ENCODE peak calls at places on chromosomes 11 and 22, in five cellular contexts. One of them, this sample, is unnamed.

GRCh38 chr11:13338437-13339069 is 61.0 kb downstream of the BMAL1 start:
- DNase-seq in activated naive CD4-positive, alpha-beta T cell treated with anti-CD3 and anti-CD28 coated beads, Interleukin-2, amount 50 U/mL, for 72 hours: no peak
- DNase-seq in CD4-positive, alpha-beta T cell: no peak
- DNase-seq in right atrium auricular region: no peak
- DNase-seq in COLO829: peak; percentile 34
- DNase-seq in this sample: no peak

GRCh38 chr11:126920833-126921232 is 79.7 kb downstream of the KIRREL3 start:
- DNase-seq in COLO829: no peak
- DNase-seq in right atrium auricular region: no peak
- DNase-seq in activated naive CD4-positive, alpha-beta T cell treated with anti-CD3 and anti-CD28 coated beads, Interleukin-2, amount 50 U/mL, for 72 hours: no peak
- DNase-seq in CD4-positive, alpha-beta T cell: no peak
- DNase-seq in this sample: no peak

GRCh38 chr11:69905611-69906452 is 86.6 kb upstream of the FGF3 start:
- DNase-seq in right atrium auricular region: no peak
- DNase-seq in COLO829: no peak
- DNase-seq in CD4-positive, alpha-beta T cell: no peak
- DNase-seq in activated naive CD4-positive, alpha-beta T cell treated with anti-CD3 and anti-CD28 coated beads, Interleukin-2, amount 50 U/mL, for 72 hours: no peak
- DNase-seq in this sample: no peak

GRCh38 chr22:19287889-19288288 is 3.6 kb downstream of the CLTCL1 start:
- DNase-seq in CD4-positive, alpha-beta T cell: no peak
- DNase-seq in right atrium auricular region: no peak
- DNase-seq in activated naive CD4-positive, alpha-beta T cell treated with anti-CD3 and anti-CD28 coated beads, Interleukin-2, amount 50 U/mL, for 72 hours: no peak
- DNase-seq in COLO829: no peak
- DNase-seq in this sample: no peak

GRCh38 chr11:77189588-77190210 is 61.7 kb downstream of the MYO7A start:
- DNase-seq in activated naive CD4-positive, alpha-beta T cell treated with anti-CD3 and anti-CD28 coated beads, Interleukin-2, amount 50 U/mL, for 72 hours: no peak
- DNase-seq in CD4-positive, alpha-beta T cell: no peak
- DNase-seq in COLO829: no peak
- DNase-seq in right atrium auricular region: no peak
- DNase-seq in this sample: no peak

GRCh38 chr22:47030143-47030641 is 267.7 kb downstream of the TBC1D22A start:
- DNase-seq in COLO829: no peak
- DNase-seq in CD4-positive, alpha-beta T cell: no peak
- DNase-seq in activated naive CD4-positive, alpha-beta T cell treated with anti-CD3 and anti-CD28 coated beads, Interleukin-2, amount 50 U/mL, for 72 hours: no peak
- DNase-seq in right atrium auricular region: no peak
- DNase-seq in this sample: no peak

GRCh38 chr11:6052374-6052773 is 21.8 kb upstream of the OR56A1 start:
- DNase-seq in COLO829: no peak
- DNase-seq in right atrium auricular region: no peak
- DNase-seq in CD4-positive, alpha-beta T cell: no peak
- DNase-seq in activated naive CD4-positive, alpha-beta T cell treated with anti-CD3 and anti-CD28 coated beads, Interleukin-2, amount 50 U/mL, for 72 hours: no peak
- DNase-seq in this sample: no peak

GRCh38 chr11:64767344-64768299 is 7.8 kb upstream of the PYGM start:
- DNase-seq in right atrium auricular region: peak; percentile 82
- DNase-seq in CD4-positive, alpha-beta T cell: peak; percentile 74
- DNase-seq in activated naive CD4-positive, alpha-beta T cell treated with anti-CD3 and anti-CD28 coated beads, Interleukin-2, amount 50 U/mL, for 72 hours: peak; percentile 58
- DNase-seq in COLO829: peak; percentile 28
- DNase-seq in this sample: peak; percentile 67

GRCh38 chr22:40603088-40603605 is 33.4 kb downstream of the MRTFA start:
- DNase-seq in COLO829: peak; percentile 57
- DNase-seq in right atrium auricular region: no peak
- DNase-seq in CD4-positive, alpha-beta T cell: no peak
- DNase-seq in activated naive CD4-positive, alpha-beta T cell treated with anti-CD3 and anti-CD28 coated beads, Interleukin-2, amount 50 U/mL, for 72 hours: no peak
- DNase-seq in this sample: no peak

GRCh38 chr11:65814131-65814959 is 19.4 kb upstream of the SNX32 start:
- DNase-seq in activated naive CD4-positive, alpha-beta T cell treated with anti-CD3 and anti-CD28 coated beads, Interleukin-2, amount 50 U/mL, for 72 hours: no peak
- DNase-seq in COLO829: peak; percentile 84
- DNase-seq in CD4-positive, alpha-beta T cell: no peak
- DNase-seq in right atrium auricular region: peak; percentile 75
- DNase-seq in this sample: no peak

GRCh38 chr11:89436071-89436470 is 55.1 kb downstream of the NOX4 start:
- DNase-seq in CD4-positive, alpha-beta T cell: no peak
- DNase-seq in right atrium auricular region: no peak
- DNase-seq in activated naive CD4-positive, alpha-beta T cell treated with anti-CD3 and anti-CD28 coated beads, Interleukin-2, amount 50 U/mL, for 72 hours: no peak
- DNase-seq in COLO829: no peak
- DNase-seq in this sample: no peak

GRCh38 chr22:36056980-36057379 is 28.4 kb upstream of the RBFOX2 start:
- DNase-seq in activated naive CD4-positive, alpha-beta T cell treated with anti-CD3 and anti-CD28 coated beads, Interleukin-2, amount 50 U/mL, for 72 hours: no peak
- DNase-seq in right atrium auricular region: no peak
- DNase-seq in CD4-positive, alpha-beta T cell: no peak
- DNase-seq in COLO829: no peak
- DNase-seq in this sample: no peak

GRCh38 chr11:8698379-8698851 is 15.8 kb downstream of the RPL27A start:
- DNase-seq in right atrium auricular region: no peak
- DNase-seq in COLO829: no peak
- DNase-seq in CD4-positive, alpha-beta T cell: no peak
- DNase-seq in activated naive CD4-positive, alpha-beta T cell treated with anti-CD3 and anti-CD28 coated beads, Interleukin-2, amount 50 U/mL, for 72 hours: no peak
- DNase-seq in this sample: no peak

GRCh38 chr22:50136431-50137047 is 34.0 kb upstream of the PANX2 start:
- DNase-seq in CD4-positive, alpha-beta T cell: no peak
- DNase-seq in right atrium auricular region: no peak
- DNase-seq in COLO829: peak; percentile 27
- DNase-seq in activated naive CD4-positive, alpha-beta T cell treated with anti-CD3 and anti-CD28 coated beads, Interleukin-2, amount 50 U/mL, for 72 hours: no peak
- DNase-seq in this sample: no peak

GRCh38 chr11:118338637-118339061 is 3.9 kb downstream of the CD3D start:
- DNase-seq in COLO829: no peak
- DNase-seq in CD4-positive, alpha-beta T cell: peak; percentile 61
- DNase-seq in activated naive CD4-positive, alpha-beta T cell treated with anti-CD3 and anti-CD28 coated beads, Interleukin-2, amount 50 U/mL, for 72 hours: peak; percentile 92
- DNase-seq in right atrium auricular region: no peak
- DNase-seq in this sample: peak; percentile 82

GRCh38 chr11:117822031-117822521 is 2.5 kb downstream of the FXYD2 start:
- DNase-seq in activated naive CD4-positive, alpha-beta T cell treated with anti-CD3 and anti-CD28 coated beads, Interleukin-2, amount 50 U/mL, for 72 hours: no peak
- DNase-seq in CD4-positive, alpha-beta T cell: peak; percentile 39
- DNase-seq in COLO829: no peak
- DNase-seq in right atrium auricular region: no peak
- DNase-seq in this sample: no peak

GRCh38 chr11:46122955-46123354 is 1.7 kb upstream of the PHF21A start:
- DNase-seq in COLO829: no peak
- DNase-seq in activated naive CD4-positive, alpha-beta T cell treated with anti-CD3 and anti-CD28 coated beads, Interleukin-2, amount 50 U/mL, for 72 hours: no peak
- DNase-seq in CD4-positive, alpha-beta T cell: no peak
- DNase-seq in right atrium auricular region: no peak
- DNase-seq in this sample: no peak

GRCh38 chr22:16975155-16975885 is 32.7 kb downstream of the GAB4 start:
- DNase-seq in COLO829: no peak
- DNase-seq in activated naive CD4-positive, alpha-beta T cell treated with anti-CD3 and anti-CD28 coated beads, Interleukin-2, amount 50 U/mL, for 72 hours: no peak
- DNase-seq in right atrium auricular region: no peak
- DNase-seq in CD4-positive, alpha-beta T cell: no peak
- DNase-seq in this sample: no peak

GRCh38 chr11:18383388-18384156 is 10.8 kb upstream of the LDHA start:
- DNase-seq in COLO829: peak; percentile 61
- DNase-seq in right atrium auricular region: peak; percentile 95
- DNase-seq in CD4-positive, alpha-beta T cell: peak; percentile 31
- DNase-seq in activated naive CD4-positive, alpha-beta T cell treated with anti-CD3 and anti-CD28 coated beads, Interleukin-2, amount 50 U/mL, for 72 hours: peak; percentile 92
- DNase-seq in this sample: peak; percentile 68

GRCh38 chr22:42651134-42651533 is 1.9 kb upstream of the CYB5R3 start:
- DNase-seq in right atrium auricular region: no peak
- DNase-seq in COLO829: no peak
- DNase-seq in CD4-positive, alpha-beta T cell: no peak
- DNase-seq in activated naive CD4-positive, alpha-beta T cell treated with anti-CD3 and anti-CD28 coated beads, Interleukin-2, amount 50 U/mL, for 72 hours: no peak
- DNase-seq in this sample: no peak